ENCODE peak calls at places on chromosomes 2 and 18, in seven cellular contexts. Y is heart left ventricle; J is HAP-1; D is RWPE1; B is frontal cortex; S is activated T-helper 1 cell treated with anti-CD3 and anti-CD28 coated beads, Interleukin-2, amount 50 U/mL, for 16 hours; X is kidney. C is an unnamed sample.

GRCh38 chr2:74528600-74529356 is 728 bp downstream of the AUP1 start:
- DNase-seq in D (no peak), X (peak), B (no peak), S (no peak), J (no peak), Y (no peak), C (no peak)

GRCh38 chr2:71620116-71620515 is 166.8 kb downstream of the DYSF start:
- DNase-seq in Y (peak), D (no peak), S (no peak), X (no peak), B (no peak), J (no peak), C (no peak)

GRCh38 chr2:81276595-81276994 is 972.0 kb upstream of the LRRTM1 start:
- DNase-seq in X (no peak), J (no peak), D (no peak), S (no peak), Y (no peak), B (no peak), C (no peak)

GRCh38 chr2:169683425-169684134 is 10.6 kb downstream of the CFAP210 start:
- DNase-seq in J (no peak), X (no peak), B (no peak), S (no peak), D (no peak), Y (no peak), C (no peak)

GRCh38 chr2:214005337-214005736 is 405.5 kb upstream of the VWC2L start:
- DNase-seq in B (no peak), S (no peak), D (no peak), Y (no peak), J (no peak), X (no peak), C (no peak)

GRCh38 chr2:1790996-1791395 is 46.7 kb upstream of the PXDN start:
- DNase-seq in B (no peak), X (no peak), S (no peak), J (no peak), D (no peak), Y (no peak), C (no peak)

GRCh38 chr2:55231546-55232083 is 478 bp downstream of the CLHC1 start:
- DNase-seq in S (no peak), Y (no peak), B (peak), D (no peak), J (no peak), X (no peak), C (no peak)

GRCh38 chr18:63829886-63830285 is 54.7 kb downstream of the SERPINB7 start:
- DNase-seq in B (no peak), X (no peak), D (no peak), Y (no peak), J (no peak), S (no peak), C (no peak)

GRCh38 chr18:47997338-47997780 is 66.9 kb upstream of the SMAD2 start:
- DNase-seq in D (no peak), S (no peak), J (no peak), B (no peak), X (no peak), Y (no peak), C (no peak)

GRCh38 chr18:3029215-3029972 is 16.4 kb upstream of the LPIN2 start:
- DNase-seq in X (no peak), S (no peak), J (no peak), D (no peak), B (no peak), Y (no peak), C (no peak)

GRCh38 chr18:9333441-9334350 is 877 bp upstream of the TWSG1 start:
- DNase-seq in D (peak), S (no peak), B (no peak), Y (no peak), J (peak), X (peak), C (peak)

C was measured in neural crest cell.